ENCODE peak calls at places on chromosomes 1 and 21, in five cellular contexts. H, W, M, K and T are unnamed samples.

GRCh38 chr1:156379420-156380165 is 10.6 kb downstream of the RHBG start:
- DNase-seq in H (no peak), W (no peak), M (no peak), K (no peak), T (no peak)

GRCh38 chr1:66542811-66543767 is 9.1 kb downstream of the SGIP1 start:
- DNase-seq in H (peak), W (no peak), M (no peak), K (no peak), T (no peak)

GRCh38 chr1:116496380-116496779 is 74.4 kb downstream of the CD58 start:
- DNase-seq in H (no peak), W (no peak), M (no peak), K (no peak), T (no peak)

GRCh38 chr1:200866521-200866920 is 6.3 kb upstream of the GPR25 start:
- DNase-seq in H (no peak), W (peak), M (no peak), K (no peak), T (no peak)

GRCh38 chr1:13228343-13228781 is 2.4 kb upstream of the PRAMEF18 start:
- DNase-seq in H (no peak), W (peak), M (no peak), K (no peak), T (no peak)

GRCh38 chr1:12692967-12693782 is 22.7 kb upstream of the AADACL3 start:
- DNase-seq in H (no peak), W (no peak), M (no peak), K (no peak), T (no peak)

GRCh38 chr1:56401191-56401590 is 178.2 kb downstream of the PLPP3 start:
- DNase-seq in H (no peak), W (no peak), M (no peak), K (no peak), T (peak)

GRCh38 chr1:21232044-21232443 is 55.3 kb upstream of the EIF4G3 start:
- DNase-seq in H (no peak), W (peak), M (no peak), K (no peak), T (peak)

GRCh38 chr1:167683641-167684502 is 37.9 kb upstream of the MPZL1 start:
- DNase-seq in H (no peak), W (no peak), M (no peak), K (no peak), T (no peak)

GRCh38 chr21:33892853-33893252 is 22.8 kb downstream of the ATP5PO start:
- DNase-seq in H (no peak), W (peak), M (no peak), K (no peak), T (no peak)

GRCh38 chr1:3610165-3610822 is 1.0 kb downstream of the MEGF6 start:
- DNase-seq in H (no peak), W (no peak), M (peak), K (no peak), T (no peak)

GRCh38 chr1:37739222-37739621 is 25.7 kb downstream of the EPHA10 start:
- DNase-seq in H (no peak), W (peak), M (no peak), K (no peak), T (no peak)

GRCh38 chr21:20999567-21000169 is 1.5 kb downstream of the NCAM2 start:
- DNase-seq in H (peak), W (peak), M (no peak), K (no peak), T (peak)

GRCh38 chr1:109395602-109396512 is 1.9 kb downstream of the SORT1 start:
- DNase-seq in H (no peak), W (no peak), M (no peak), K (no peak), T (no peak)

GRCh38 chr1:218366322-218367052 is 21.4 kb downstream of the TGFB2 start:
- DNase-seq in H (no peak), W (no peak), M (no peak), K (no peak), T (no peak)

GRCh38 chr1:42221952-42222606 is 57.5 kb upstream of the GUCA2A start:
- DNase-seq in H (no peak), W (no peak), M (no peak), K (no peak), T (no peak)

GRCh38 chr1:201192478-201192804 is 1.8 kb downstream of the IGFN1 start:
- DNase-seq in H (no peak), W (no peak), M (peak), K (no peak), T (no peak)

GRCh38 chr1:5834477-5835178 is 157.6 kb downstream of the NPHP4 start:
- DNase-seq in H (no peak), W (no peak), M (no peak), K (no peak), T (no peak)

GRCh38 chr21:46078322-46078981 is 19.5 kb upstream of the COL6A2 start:
- DNase-seq in H (no peak), W (no peak), M (peak), K (no peak), T (no peak)

GRCh38 chr1:113253979-113254378 is 136.3 kb upstream of the MAGI3 start:
- DNase-seq in H (no peak), W (no peak), M (no peak), K (no peak), T (no peak)

GRCh38 chr1:247172956-247173355 is 1.1 kb upstream of the ZNF124 start:
- DNase-seq in H (no peak), W (no peak), M (no peak), K (no peak), T (no peak)